ENCODE peak calls at places on chromosome 20, in four cellular contexts. H is Calu3; C is CD4-positive, alpha-beta T cell; N is HCT116. G is an unnamed sample.
A peak's percentile ranks its signal among the peaks of the same experiment; 100 is the strongest.

GRCh38 chr20:47032969-47033578 is 138.4 kb downstream of the EYA2 start:
- DNase-seq in H (no peak), C (no peak), N (no peak), G (no peak)

GRCh38 chr20:9503530-9504251 is 10.7 kb upstream of the LAMP5 start:
- DNase-seq in H (no peak), C (no peak), N (no peak), G (no peak)

GRCh38 chr20:38961530-38962043 is 557 bp upstream of the DHX35 start:
- DNase-seq in H (peak; percentile 25), C (no peak), N (no peak), G (no peak)

GRCh38 chr20:29689411-29690225 is 1567.8 kb upstream of the DEFB115 start:
- DNase-seq in H (no peak), C (no peak), N (no peak), G (no peak)

GRCh38 chr20:48096957-48097890 is 311.9 kb upstream of the SULF2 start:
- DNase-seq in H (no peak), C (no peak), N (peak; percentile 7), G (no peak)

GRCh38 chr20:20593447-20594170 is 118.8 kb downstream of the RALGAPA2 start:
- DNase-seq in H (no peak), C (no peak), N (peak; percentile 18), G (no peak)

GRCh38 chr20:13775867-13776266 is 8.9 kb downstream of the ESF1 start:
- DNase-seq in H (no peak), C (no peak), N (no peak), G (no peak)

GRCh38 chr20:36394340-36394965 is 88.3 kb downstream of the DLGAP4 start:
- DNase-seq in H (no peak), C (no peak), N (no peak), G (no peak)

GRCh38 chr20:37081717-37082289 is 14.0 kb downstream of the RBL1 start:
- DNase-seq in H (no peak), C (peak; percentile 37), N (no peak), G (no peak)

GRCh38 chr20:58523072-58523681 is 8.0 kb upstream of the APCDD1L start:
- DNase-seq in H (no peak), C (no peak), N (no peak), G (no peak)

GRCh38 chr20:33554914-33555420 is 65.1 kb downstream of the CBFA2T2 start:
- DNase-seq in H (peak; percentile 51), C (peak; percentile 13), N (peak; percentile 24), G (no peak)

GRCh38 chr20:40781979-40782378 is 92.9 kb upstream of the MAFB start:
- DNase-seq in H (no peak), C (no peak), N (no peak), G (peak; percentile 9)

GRCh38 chr20:1302578-1303541 is 26.1 kb downstream of the SDCBP2 start:
- DNase-seq in H (no peak), C (no peak), N (no peak), G (no peak)

GRCh38 chr20:36399147-36399968 is 93.2 kb downstream of the DLGAP4 start:
- DNase-seq in H (peak; percentile 77), C (no peak), N (peak; percentile 91), G (no peak)

GRCh38 chr20:36591854-36592641 is 13.5 kb upstream of the RAB5IF start:
- DNase-seq in H (peak; percentile 34), C (no peak), N (peak; percentile 22), G (no peak)

GRCh38 chr20:47336013-47336754 is 20.3 kb downstream of the ZMYND8 start:
- DNase-seq in H (no peak), C (no peak), N (no peak), G (no peak)

GRCh38 chr20:12554416-12554815 is 454.4 kb upstream of the SPTLC3 start:
- DNase-seq in H (no peak), C (no peak), N (no peak), G (no peak)

GRCh38 chr20:44324343-44324742 is 12.5 kb upstream of the R3HDML start:
- DNase-seq in H (no peak), C (no peak), N (no peak), G (no peak)

GRCh38 chr20:21702553-21703467 is 2.7 kb upstream of the PAX1 start:
- DNase-seq in H (no peak), C (no peak), N (no peak), G (peak; percentile 71)

GRCh38 chr20:1294497-1294896 is 28.4 kb downstream of the SNPH start:
- DNase-seq in H (no peak), C (no peak), N (no peak), G (no peak)

GRCh38 chr20:1130849-1131248 is 12.4 kb downstream of the PSMF1 start:
- DNase-seq in H (no peak), C (no peak), N (no peak), G (no peak)

GRCh38 chr20:47493175-47493953 is 8.3 kb upstream of the NCOA3 start:
- DNase-seq in H (peak; percentile 95), C (no peak), N (peak; percentile 36), G (peak; percentile 84)

GRCh38 chr20:35368616-35369423 is 43.0 kb downstream of the UQCC1 start:
- DNase-seq in H (no peak), C (no peak), N (no peak), G (no peak)

GRCh38 chr20:56629464-56630085 is 469 bp downstream of the TFAP2C start:
- DNase-seq in H (peak; percentile 8), C (no peak), N (no peak), G (no peak)

GRCh38 chr20:62979876-62980373 is 26.8 kb downstream of the BHLHE23 start:
- DNase-seq in H (no peak), C (no peak), N (no peak), G (no peak)
- TF ChIP-seq CTCF in H (no peak), C (no peak), N (no peak), G (no peak)

GRCh38 chr20:16514145-16514544 is 59.1 kb downstream of the KIF16B start:
- DNase-seq in H (no peak), C (no peak), N (no peak), G (no peak)
- TF ChIP-seq CTCF in H (no peak), C (no peak), N (no peak), G (no peak)

GRCh38 chr20:2914160-2914559 is 40.9 kb downstream of the PTPRA start:
- DNase-seq in H (peak; percentile 2), C (no peak), N (no peak), G (no peak)
- TF ChIP-seq CTCF in H (no peak), C (no peak), N (peak; percentile 16), G (no peak)

GRCh38 chr20:53679597-53680309 is 86.1 kb upstream of the ZNF217 start:
- DNase-seq in H (no peak), C (no peak), N (no peak), G (no peak)
- TF ChIP-seq CTCF in H (no peak), C (no peak), N (no peak), G (no peak)

G was measured in mesothelial cell of epicardium.